ENCODE peak calls at places on chromosomes 12 and 14, in nine cellular contexts. N is naive thymus-derived CD4-positive, alpha-beta T cell; V is CD8-positive, alpha-beta memory T cell; A is cardiac fibroblast; U is activated CD8-positive, alpha-beta memory T cell treated with anti-CD3 and anti-CD28 coated beads, Interleukin-2, amount 10 ng/mL, durations not matched to agents 7 days and 5 days; M is non-pigmented ciliary epithelial cell; B is iris pigment epithelial cell; C is activated CD4-positive, alpha-beta T cell treated with anti-CD3 and anti-CD28 coated beads, Interleukin-2, amount 10 ng/mL, durations not matched to agents 24 days and 14 days; S is stimulated activated CD4-positive, alpha-beta T cell treated with anti-CD3 and anti-CD28 coated beads, Interleukin-1b, Interleukin-23, amount 100 ng/mL, for 1 hour. T is an unnamed sample.
A peak's percentile ranks its signal among the peaks of the same experiment; 100 is the strongest.

GRCh38 chr12:65876898-65877721 is 52.8 kb downstream of the HMGA2 start:
- DNase-seq in N (no peak), V (no peak), A (peak; percentile 84), U (no peak), M (no peak), B (peak; percentile 52), C (no peak), S (no peak), T (no peak)

GRCh38 chr12:111367661-111368221 is 1.2 kb downstream of the PHETA1 start:
- DNase-seq in N (no peak), V (no peak), A (peak; percentile 46), U (no peak), M (no peak), B (peak; percentile 39), C (no peak), S (no peak), T (no peak)

GRCh38 chr12:51960890-51961289 is 9.4 kb downstream of the ACVR1B start:
- DNase-seq in N (no peak), V (no peak), A (no peak), U (no peak), M (no peak), B (no peak), C (no peak), S (no peak), T (no peak)

GRCh38 chr12:130419116-130419515 is 81.4 kb downstream of the PIWIL1 start:
- DNase-seq in N (no peak), V (no peak), A (no peak), U (no peak), M (no peak), B (no peak), C (no peak), S (no peak), T (no peak)

GRCh38 chr12:121801601-121802484 is 2.0 kb upstream of the SETD1B start:
- DNase-seq in N (peak; percentile 94), V (peak; percentile 94), A (peak; percentile 79), U (peak; percentile 70), M (no peak), B (peak; percentile 63), C (peak; percentile 82), S (no peak), T (peak; percentile 62)

GRCh38 chr14:102220031-102220430 is 80.3 kb downstream of the WDR20 start:
- DNase-seq in N (no peak), V (no peak), A (no peak), U (no peak), M (no peak), B (no peak), C (no peak), S (no peak), T (no peak)

GRCh38 chr12:3097836-3098235 is 20.7 kb downstream of the TSPAN9 start:
- DNase-seq in N (no peak), V (no peak), A (no peak), U (no peak), M (no peak), B (no peak), C (no peak), S (no peak), T (no peak)

GRCh38 chr12:94037444-94037843 is 110.9 kb upstream of the PLXNC1 start:
- DNase-seq in N (no peak), V (no peak), A (peak; percentile 67), U (no peak), M (no peak), B (no peak), C (no peak), S (no peak), T (no peak)

GRCh38 chr14:23306113-23306411 is 571 bp upstream of the BCL2L2 start:
- DNase-seq in N (no peak), V (no peak), A (no peak), U (peak; percentile 23), M (no peak), B (no peak), C (no peak), S (no peak), T (no peak)

GRCh38 chr12:131432532-131433260 is 278.2 kb upstream of the SFSWAP start:
- DNase-seq in N (no peak), V (no peak), A (no peak), U (no peak), M (no peak), B (no peak), C (no peak), S (no peak), T (no peak)

GRCh38 chr12:89671469-89671868 is 37.2 kb downstream of the ATP2B1 start:
- DNase-seq in N (no peak), V (no peak), A (peak; percentile 71), U (no peak), M (peak; percentile 75), B (peak; percentile 89), C (no peak), S (no peak), T (no peak)

GRCh38 chr12:103997277-103997900 is 31.7 kb downstream of the TDG start:
- DNase-seq in N (no peak), V (no peak), A (peak; percentile 69), U (no peak), M (no peak), B (no peak), C (no peak), S (no peak), T (no peak)

GRCh38 chr12:49341777-49342065 is 4.7 kb upstream of the C1QL4 start:
- DNase-seq in N (no peak), V (no peak), A (no peak), U (no peak), M (no peak), B (no peak), C (no peak), S (no peak), T (no peak)

GRCh38 chr12:124938606-124939427 is 24.4 kb upstream of the UBC start:
- DNase-seq in N (no peak), V (no peak), A (peak; percentile 91), U (peak; percentile 82), M (no peak), B (peak; percentile 93), C (peak; percentile 88), S (no peak), T (no peak)

GRCh38 chr14:72164420-72165150 is 232.4 kb downstream of the RGS6 start:
- DNase-seq in N (no peak), V (no peak), A (no peak), U (no peak), M (no peak), B (no peak), C (no peak), S (no peak), T (no peak)

GRCh38 chr14:74333909-74334308 is 14.4 kb upstream of the VRTN start:
- DNase-seq in N (no peak), V (no peak), A (peak; percentile 58), U (no peak), M (peak; percentile 83), B (peak; percentile 97), C (no peak), S (no peak), T (no peak)

GRCh38 chr12:120361506-120362208 is 7.3 kb downstream of the MSI1 start:
- DNase-seq in N (no peak), V (peak; percentile 15), A (peak; percentile 83), U (no peak), M (no peak), B (peak; percentile 82), C (no peak), S (no peak), T (no peak)

GRCh38 chr14:34372766-34373165 is 89.3 kb downstream of the SPTSSA start:
- DNase-seq in N (no peak), V (no peak), A (no peak), U (no peak), M (no peak), B (no peak), C (no peak), S (no peak), T (no peak)

GRCh38 chr12:68479261-68479581 is 131.5 kb upstream of the RAP1B start:
- DNase-seq in N (no peak), V (no peak), A (peak; percentile 13), U (no peak), M (no peak), B (no peak), C (no peak), S (no peak), T (no peak)

GRCh38 chr12:14885718-14886201 is at the start of gene MGP:
- DNase-seq in N (no peak), V (no peak), A (peak; percentile 99), U (no peak), M (no peak), B (peak; percentile 18), C (no peak), S (no peak), T (no peak)